ENCODE peak calls at places on chromosome 17, in five cellular contexts. U, B, K, E and A are unnamed samples.
A peak's percentile ranks its signal among the peaks of the same experiment; 100 is the strongest.

GRCh38 chr17:6327007-6327406 is 107.9 kb downstream of the AIPL1 start:
- DNase-seq in U (no peak), B (no peak), K (no peak), E (peak; percentile 1), A (no peak)

GRCh38 chr17:68456529-68457167 is 648 bp downstream of the WIPI1 start:
- DNase-seq in U (peak; percentile 84), B (no peak), K (peak; percentile 22), E (no peak), A (no peak)

GRCh38 chr17:36544049-36544319 is 735 bp upstream of the GGNBP2 start:
- DNase-seq in U (peak; percentile 72), B (peak; percentile 23), K (no peak), E (peak; percentile 72), A (no peak)

GRCh38 chr17:76617838-76618237 is 25.7 kb downstream of the ST6GALNAC1 start:
- DNase-seq in U (no peak), B (no peak), K (no peak), E (no peak), A (no peak)

GRCh38 chr17:53949473-53950090 is 126.9 kb downstream of the KIF2B start:
- DNase-seq in U (no peak), B (no peak), K (no peak), E (no peak), A (no peak)

GRCh38 chr17:27762527-27763305 is 37.6 kb downstream of the NOS2 start:
- DNase-seq in U (peak; percentile 48), B (no peak), K (no peak), E (peak; percentile 32), A (no peak)

GRCh38 chr17:81429353-81429774 is 34.1 kb downstream of the BAHCC1 start:
- DNase-seq in U (peak; percentile 80), B (no peak), K (peak; percentile 68), E (no peak), A (no peak)

GRCh38 chr17:30153463-30153862 is 36.8 kb downstream of the NSRP1 start:
- DNase-seq in U (no peak), B (no peak), K (no peak), E (no peak), A (no peak)

GRCh38 chr17:2996208-2996855 is 67.1 kb downstream of the OR1D5 start:
- DNase-seq in U (no peak), B (no peak), K (no peak), E (no peak), A (no peak)

GRCh38 chr17:75876938-75877751 is 1.2 kb downstream of the TRIM47 start:
- DNase-seq in U (peak; percentile 95), B (peak; percentile 33), K (no peak), E (peak; percentile 45), A (peak; percentile 76)

GRCh38 chr17:2482218-2482617 is 29.5 kb downstream of the METTL16 start:
- DNase-seq in U (no peak), B (no peak), K (no peak), E (peak; percentile 6), A (no peak)

GRCh38 chr17:78342438-78343098 is 17.3 kb downstream of the SOCS3 start:
- DNase-seq in U (peak; percentile 58), B (no peak), K (no peak), E (no peak), A (no peak)

GRCh38 chr17:75516619-75517276 is 420 bp downstream of the TSEN54 start:
- DNase-seq in U (no peak), B (peak; percentile 49), K (no peak), E (peak; percentile 59), A (peak; percentile 82)

GRCh38 chr17:32267690-32268205 is 2.1 kb downstream of the RHBDL3 start:
- DNase-seq in U (no peak), B (peak; percentile 28), K (no peak), E (no peak), A (no peak)

GRCh38 chr17:45311762-45312476 is 4.9 kb downstream of the MAP3K14 start:
- DNase-seq in U (peak; percentile 59), B (peak; percentile 87), K (no peak), E (peak; percentile 83), A (peak; percentile 87)

GRCh38 chr17:35577826-35578194 is 561 bp downstream of the PEX12 start:
- DNase-seq in U (no peak), B (peak; percentile 10), K (no peak), E (peak; percentile 25), A (no peak)

GRCh38 chr17:41492351-41492750 is 2.6 kb upstream of the KRT36 start:
- DNase-seq in U (no peak), B (no peak), K (no peak), E (no peak), A (no peak)

GRCh38 chr17:40779181-40779909 is 3.0 kb downstream of the KRT27 start:
- DNase-seq in U (peak; percentile 45), B (peak; percentile 11), K (no peak), E (no peak), A (no peak)

GRCh38 chr17:3474212-3474611 is 1.6 kb upstream of the ASPA start:
- DNase-seq in U (peak; percentile 80), B (no peak), K (peak; percentile 45), E (no peak), A (no peak)

GRCh38 chr17:12743046-12743445 is 46.3 kb upstream of the ARHGAP44 start:
- DNase-seq in U (no peak), B (no peak), K (no peak), E (no peak), A (no peak)

GRCh38 chr17:58447039-58447975 is 30.0 kb upstream of the RNF43 start:
- DNase-seq in U (peak; percentile 92), B (peak; percentile 65), K (peak; percentile 80), E (peak; percentile 88), A (peak; percentile 75)

GRCh38 chr17:80491478-80492342 is 15.3 kb upstream of the NPTX1 start:
- DNase-seq in U (peak; percentile 62), B (no peak), K (no peak), E (no peak), A (no peak)

GRCh38 chr17:70936724-70937123 is 767.4 kb downstream of the KCNJ2 start:
- DNase-seq in U (no peak), B (no peak), K (no peak), E (no peak), A (no peak)

GRCh38 chr17:27572665-27573064 is 58.3 kb upstream of the LGALS9 start:
- DNase-seq in U (no peak), B (peak; percentile 65), K (no peak), E (no peak), A (no peak)

GRCh38 chr17:65438708-65439294 is 122.6 kb downstream of the AXIN2 start:
- DNase-seq in U (no peak), B (no peak), K (no peak), E (no peak), A (no peak)

GRCh38 chr17:5562661-5563360 is 21.5 kb downstream of the NLRP1 start:
- DNase-seq in U (no peak), B (no peak), K (no peak), E (no peak), A (no peak)

GRCh38 chr17:30586818-30587595 is 109.8 kb downstream of the GOSR1 start:
- DNase-seq in U (peak; percentile 34), B (no peak), K (no peak), E (no peak), A (no peak)

GRCh38 chr17:82227629-82228277 is 1.1 kb upstream of the SLC16A3 start:
- DNase-seq in U (no peak), B (no peak), K (no peak), E (no peak), A (no peak)

GRCh38 chr17:77458202-77459017 is 317.6 kb downstream of the SEC14L1 start:
- DNase-seq in U (no peak), B (peak; percentile 56), K (no peak), E (no peak), A (peak; percentile 70)

GRCh38 chr17:50199651-50200446 is 1.6 kb downstream of the COL1A1 start:
- DNase-seq in U (peak; percentile 91), B (peak; percentile 62), K (peak; percentile 55), E (peak; percentile 69), A (peak; percentile 63)

GRCh38 chr17:44061446-44061845 is 5.0 kb downstream of the LSM12 start:
- DNase-seq in U (no peak), B (no peak), K (no peak), E (no peak), A (no peak)

GRCh38 chr17:28416703-28417311 is 10.8 kb upstream of the SLC46A1 start:
- DNase-seq in U (peak; percentile 80), B (peak; percentile 52), K (peak; percentile 79), E (peak; percentile 80), A (peak; percentile 33)

GRCh38 chr17:81858967-81859905 is 1.1 kb downstream of the P4HB start:
- DNase-seq in U (no peak), B (no peak), K (no peak), E (peak; percentile 40), A (no peak)

GRCh38 chr17:74177018-74177450 is 26.4 kb upstream of the RPL38 start:
- DNase-seq in U (no peak), B (no peak), K (no peak), E (no peak), A (no peak)